ENCODE peak calls at places on chromosomes 6 and 20, in seven cellular contexts. G is GM23248, R is NCI-H2029, K is RWPE1, N is heart left ventricle, J is C1 segment of cervical spinal cord, D is endothelial cell. M is an unnamed sample.
A peak's percentile ranks its signal among the peaks of the same experiment; 100 is the strongest.

GRCh38 chr6:83885984-83886383 is 26.5 kb downstream of the CYB5R4 start:
- DNase-seq in G (no peak), D (no peak), R (no peak), K (no peak), J (no peak), N (no peak), M (no peak)

GRCh38 chr6:10391799-10392198 is 23.1 kb downstream of the TFAP2A start:
- DNase-seq in G (no peak), R (no peak), J (no peak), N (no peak), D (no peak), K (no peak), M (no peak)

GRCh38 chr6:83125425-83125824 is 58.0 kb downstream of the DOP1A start:
- DNase-seq in N (no peak), K (no peak), R (no peak), J (no peak), G (no peak), D (no peak), M (no peak)

GRCh38 chr6:13733178-13733851 is 21.7 kb upstream of the RANBP9 start:
- DNase-seq in G (peak; percentile 92), K (peak; percentile 86), J (peak; percentile 1), N (peak; percentile 75), R (peak; percentile 89), D (no peak), M (no peak)

GRCh38 chr6:162372092-162372491 is 355.5 kb downstream of the PRKN start:
- DNase-seq in R (no peak), N (no peak), J (no peak), D (no peak), G (no peak), K (no peak), M (no peak)

GRCh38 chr6:43584892-43585570 is 9.0 kb downstream of the POLH start:
- DNase-seq in J (no peak), D (no peak), G (peak; percentile 70), N (no peak), R (no peak), K (no peak), M (no peak)

GRCh38 chr6:168715643-168716481 is 274.9 kb downstream of the SMOC2 start:
- DNase-seq in D (no peak), G (peak; percentile 14), R (no peak), J (no peak), K (no peak), N (no peak), M (no peak)

GRCh38 chr6:170152111-170152926 is 138.6 kb downstream of the DLL1 start:
- DNase-seq in R (no peak), D (peak; percentile 30), K (no peak), N (peak; percentile 73), J (no peak), G (no peak), M (peak; percentile 77)

GRCh38 chr6:55772730-55773129 is 102.7 kb downstream of the BMP5 start:
- DNase-seq in R (no peak), N (no peak), J (no peak), G (no peak), K (no peak), D (no peak), M (peak; percentile 22)

GRCh38 chr6:45200510-45200909 is 127.6 kb upstream of the RUNX2 start:
- DNase-seq in N (no peak), J (no peak), D (no peak), K (no peak), R (no peak), G (no peak), M (no peak)

GRCh38 chr6:151391471-151392428 is at the start of gene ZBTB2:
- DNase-seq in K (peak; percentile 53), J (peak; percentile 69), N (peak; percentile 81), R (peak; percentile 33), D (peak; percentile 60), G (peak; percentile 90), M (peak; percentile 30)

GRCh38 chr6:159075506-159076100 is 30.8 kb upstream of the TAGAP start:
- DNase-seq in N (peak; percentile 58), K (no peak), J (no peak), G (no peak), R (no peak), D (no peak), M (no peak)

GRCh38 chr20:50580842-50581544 is 70.8 kb downstream of the PTPN1 start:
- DNase-seq in J (no peak), D (no peak), K (no peak), G (peak; percentile 42), R (no peak), N (no peak), M (no peak)

GRCh38 chr20:59752704-59753460 is 148.5 kb downstream of the PHACTR3 start:
- DNase-seq in K (no peak), G (peak; percentile 15), R (no peak), J (no peak), D (no peak), N (peak; percentile 76), M (no peak)

GRCh38 chr6:44739163-44739562 is 351.7 kb downstream of the CDC5L start:
- DNase-seq in N (no peak), R (no peak), J (no peak), G (no peak), D (no peak), K (no peak), M (no peak)

GRCh38 chr6:32117461-32117860 is 8.3 kb upstream of the TNXB start:
- DNase-seq in G (no peak), K (no peak), D (no peak), R (no peak), J (no peak), N (no peak), M (no peak)

GRCh38 chr6:160343144-160343543 is 5.0 kb upstream of the SLC22A3 start:
- DNase-seq in J (no peak), D (no peak), N (no peak), K (no peak), R (no peak), G (no peak), M (no peak)

GRCh38 chr6:36610576-36611336 is 16.6 kb downstream of the SRSF3 start:
- DNase-seq in K (no peak), D (no peak), G (peak; percentile 40), N (no peak), J (no peak), R (no peak), M (no peak)

GRCh38 chr20:34110025-34111013 is 1.7 kb downstream of the EIF2S2 start:
- DNase-seq in G (peak; percentile 38), N (no peak), R (no peak), J (no peak), D (no peak), K (no peak), M (no peak)

GRCh38 chr6:85917522-85917921 is 274.8 kb upstream of the SYNCRIP start:
- DNase-seq in D (no peak), R (no peak), K (no peak), N (no peak), G (no peak), J (no peak), M (no peak)

GRCh38 chr6:71537717-71538116 is 249.1 kb downstream of the OGFRL1 start:
- DNase-seq in J (no peak), N (no peak), D (no peak), G (peak; percentile 69), K (peak; percentile 8), R (no peak), M (no peak)

GRCh38 chr20:57652865-57653545 is 32.8 kb upstream of the ZBP1 start:
- DNase-seq in R (no peak), D (peak; percentile 1), K (no peak), J (no peak), G (no peak), N (peak; percentile 15), M (no peak)

GRCh38 chr20:58547527-58548475 is 32.6 kb upstream of the APCDD1L start:
- DNase-seq in K (peak; percentile 43), N (no peak), D (no peak), J (no peak), R (no peak), G (peak; percentile 33), M (no peak)

GRCh38 chr20:3318226-3318884 is 79.4 kb upstream of the SLC4A11 start:
- DNase-seq in K (no peak), D (no peak), R (no peak), G (no peak), N (no peak), J (no peak), M (no peak)

GRCh38 chr6:147826698-147827097 is 318.2 kb downstream of the SAMD5 start:
- DNase-seq in R (no peak), J (no peak), D (no peak), K (no peak), G (no peak), N (no peak), M (no peak)

GRCh38 chr6:158629376-158630221 is 14.9 kb downstream of the DYNLT1 start:
- DNase-seq in R (peak; percentile 38), J (no peak), G (no peak), D (no peak), N (peak; percentile 63), K (no peak), M (peak; percentile 35)

GRCh38 chr20:49851234-49851755 is 38.7 kb downstream of the SLC9A8 start:
- DNase-seq in N (no peak), R (no peak), D (no peak), G (no peak), J (peak; percentile 71), K (no peak), M (no peak)

GRCh38 chr6:108581237-108581931 is 20.7 kb downstream of the FOXO3 start:
- DNase-seq in R (no peak), J (no peak), N (no peak), D (no peak), G (peak; percentile 77), K (peak; percentile 57), M (no peak)

GRCh38 chr6:161152904-161153662 is 120.8 kb downstream of the AGPAT4 start:
- DNase-seq in N (no peak), K (peak; percentile 26), J (no peak), R (no peak), G (peak; percentile 48), D (no peak), M (no peak)

GRCh38 chr6:149033454-149034241 is 283.9 kb upstream of the TAB2 start:
- DNase-seq in K (no peak), J (no peak), N (no peak), G (no peak), D (no peak), R (no peak), M (no peak)

GRCh38 chr6:20202070-20202658 is 10.1 kb downstream of the MBOAT1 start:
- DNase-seq in K (peak; percentile 57), R (peak; percentile 87), N (no peak), D (no peak), J (no peak), G (peak; percentile 59), M (no peak)

GRCh38 chr20:62704341-62704948 is 4.2 kb upstream of the NTSR1 start:
- DNase-seq in R (peak; percentile 93), K (peak; percentile 99), N (peak; percentile 94), J (no peak), D (no peak), G (peak; percentile 92), M (peak; percentile 92)

GRCh38 chr6:40326689-40327404 is 260.3 kb downstream of the LRFN2 start:
- DNase-seq in D (no peak), N (no peak), R (peak; percentile 21), K (no peak), G (no peak), J (no peak), M (peak; percentile 72)

GRCh38 chr6:6724319-6725119 is 136.0 kb downstream of the LY86 start:
- DNase-seq in G (peak; percentile 90), D (peak; percentile 80), J (peak; percentile 63), R (peak; percentile 63), K (peak; percentile 67), N (peak; percentile 83), M (peak; percentile 44)

GRCh38 chr6:149334682-149335160 is 17.2 kb downstream of the TAB2 start:
- DNase-seq in R (no peak), N (no peak), J (no peak), K (peak; percentile 64), G (peak; percentile 89), D (no peak), M (no peak)

GRCh38 chr6:41917528-41917927 is 3.4 kb downstream of the MED20 start:
- DNase-seq in N (no peak), J (no peak), R (no peak), G (peak; percentile 95), K (peak; percentile 86), D (no peak), M (no peak)

GRCh38 chr20:39630215-39630614 is 668.1 kb downstream of the DHX35 start:
- DNase-seq in D (no peak), N (no peak), R (no peak), J (no peak), K (no peak), G (no peak), M (no peak)

GRCh38 chr20:23314714-23315498 is 35.7 kb upstream of the NXT1 start:
- DNase-seq in G (no peak), K (no peak), J (no peak), D (no peak), R (no peak), N (no peak), M (no peak)